ENCODE peak calls at places on chromosomes 2 and 18, in nine cellular contexts. F is glutamatergic neuron, L is A549, H is NCI-H510A, A is renal cortical epithelial cell, U is head of caudate nucleus, Z is GM10248, N is NCI-H1105 treated with DMSO at 0.1 percent for 48 hours, O is substantia nigra. Q is an unnamed sample.

GRCh38 chr18:62152844-62153243 is 34.0 kb downstream of the PIGN start:
- DNase-seq in O (no peak), A (no peak), H (no peak), Z (no peak), U (no peak), F (no peak), N (no peak), L (no peak), Q (no peak)

GRCh38 chr2:239441261-239441701 is 40.5 kb upstream of the HDAC4 start:
- DNase-seq in L (no peak), A (no peak), N (no peak), U (no peak), O (no peak), Z (no peak), F (no peak), H (no peak), Q (no peak)

GRCh38 chr2:64595397-64596160 is 58.1 kb downstream of the SERTAD2 start:
- DNase-seq in L (peak), N (no peak), H (no peak), A (peak), U (no peak), F (no peak), Z (no peak), O (no peak), Q (no peak)

GRCh38 chr2:160411167-160411566 is 82.4 kb downstream of the RBMS1 start:
- DNase-seq in Z (no peak), F (no peak), L (no peak), U (no peak), O (no peak), A (peak), H (no peak), N (no peak), Q (peak)

GRCh38 chr18:60895181-60895580 is 438.0 kb upstream of the CDH20 start:
- DNase-seq in N (no peak), U (no peak), A (no peak), Z (no peak), O (no peak), L (no peak), H (no peak), F (no peak), Q (no peak)

GRCh38 chr18:63850010-63850409 is 37.5 kb upstream of the SERPINB2 start:
- DNase-seq in N (peak), Z (no peak), O (peak), U (no peak), H (peak), L (peak), A (no peak), F (peak), Q (no peak)

GRCh38 chr2:133642831-133643230 is 74.6 kb upstream of the NCKAP5 start:
- DNase-seq in N (no peak), U (no peak), L (no peak), Z (no peak), H (no peak), F (no peak), A (no peak), O (no peak), Q (no peak)

GRCh38 chr2:239725551-239725890 is 299.6 kb downstream of the NDUFA10 start:
- DNase-seq in N (no peak), L (no peak), F (no peak), O (no peak), U (no peak), A (no peak), H (no peak), Z (no peak), Q (no peak)

GRCh38 chr2:221555511-221555845 is 16.6 kb downstream of the EPHA4 start:
- DNase-seq in H (no peak), U (no peak), F (no peak), Z (no peak), O (no peak), N (no peak), L (no peak), A (no peak), Q (no peak)

GRCh38 chr2:160229591-160229990 is 29.5 kb upstream of the ITGB6 start:
- DNase-seq in Z (no peak), O (no peak), U (no peak), H (no peak), N (no peak), F (no peak), A (peak), L (peak), Q (peak)

GRCh38 chr2:174778479-174778962 is 14.2 kb upstream of the CHRNA1 start:
- DNase-seq in N (no peak), U (no peak), O (no peak), H (no peak), Z (peak), F (no peak), L (no peak), A (peak), Q (peak)

GRCh38 chr2:128776461-128776971 is 457.8 kb upstream of the HS6ST1 start:
- DNase-seq in H (no peak), Z (no peak), L (no peak), N (no peak), A (no peak), U (no peak), F (no peak), O (no peak), Q (no peak)

GRCh38 chr2:16678964-16679363 is 13.3 kb upstream of the CYRIA start:
- DNase-seq in Z (no peak), O (no peak), U (no peak), H (no peak), N (no peak), A (no peak), F (no peak), L (no peak), Q (no peak)

GRCh38 chr2:66440011-66440542 is 5.2 kb downstream of the MEIS1 start:
- DNase-seq in F (no peak), O (no peak), L (no peak), Z (no peak), U (no peak), N (no peak), A (no peak), H (no peak), Q (no peak)

GRCh38 chr2:105796131-105796638 is 51.5 kb downstream of the NCK2 start:
- DNase-seq in O (no peak), L (no peak), A (no peak), Z (no peak), U (no peak), H (no peak), F (no peak), N (peak), Q (no peak)

GRCh38 chr2:137865954-137866540 is 98.2 kb upstream of the HNMT start:
- DNase-seq in N (peak), U (peak), H (no peak), A (peak), L (peak), F (peak), Z (no peak), O (peak), Q (peak)

GRCh38 chr2:209610631-209611030 is 161.0 kb upstream of the UNC80 start:
- DNase-seq in Z (no peak), F (no peak), N (peak), A (no peak), H (no peak), U (no peak), O (no peak), L (no peak), Q (no peak)

GRCh38 chr2:164545484-164545883 is 75.8 kb downstream of the GRB14 start:
- DNase-seq in N (no peak), Z (no peak), H (no peak), L (no peak), A (no peak), U (no peak), F (no peak), O (no peak), Q (no peak)